ENCODE peak calls at places on chromosomes 13 and 19, in seven cellular contexts. R is hepatic stellate cell; Y is activated effector memory CD4-positive, alpha-beta T cell treated with Interleukin-2 at 50 U/mL for 16 hours; U is dermis microvascular lymphatic vessel endothelial cell; T is stimulated activated CD4-positive, alpha-beta T cell treated with anti-CD3 and anti-CD28 coated beads, Interleukin-15, amount 100 ng/mL, for 24 hours; J is RCC 7860; A is NCI-H1092. D is an unnamed sample.

GRCh38 chr13:59305896-59306295 is 857.8 kb downstream of the DIAPH3 start:
- DNase-seq in U (no peak), R (no peak), Y (no peak), T (no peak), A (no peak), J (no peak), D (no peak)

GRCh38 chr13:98801626-98802418 is 49.4 kb upstream of the SLC15A1 start:
- DNase-seq in U (no peak), R (no peak), Y (no peak), J (no peak), A (no peak), T (no peak), D (no peak)

GRCh38 chr19:43759515-43759914 is 4.8 kb upstream of the SMG9 start:
- DNase-seq in Y (no peak), A (no peak), U (peak), J (no peak), T (no peak), R (no peak), D (no peak)

GRCh38 chr19:47274891-47275865 is 493 bp downstream of the INAFM1 start:
- DNase-seq in T (no peak), Y (no peak), A (no peak), J (no peak), R (no peak), U (no peak), D (no peak)

GRCh38 chr19:12687496-12688196 is at the start of gene GNG14:
- DNase-seq in T (no peak), J (no peak), U (no peak), A (no peak), R (no peak), Y (no peak), D (no peak)

GRCh38 chr13:44810067-44810840 is 179.0 kb downstream of the NUFIP1 start:
- DNase-seq in Y (no peak), U (no peak), R (no peak), A (peak), J (no peak), T (peak), D (no peak)

GRCh38 chr13:21124853-21125252 is 51.5 kb downstream of the SKA3 start:
- DNase-seq in Y (no peak), J (peak), U (peak), T (no peak), A (peak), R (peak), D (no peak)

GRCh38 chr19:51147663-51148062 is 5.6 kb downstream of the SIGLEC7 start:
- DNase-seq in Y (no peak), U (no peak), J (no peak), A (no peak), R (no peak), T (no peak), D (no peak)

GRCh38 chr19:32222594-32222993 is 122.8 kb upstream of the ZNF507 start:
- DNase-seq in R (no peak), Y (no peak), A (no peak), T (no peak), J (no peak), U (no peak), D (no peak)

GRCh38 chr19:31518626-31519025 is 169.4 kb upstream of the TSHZ3 start:
- DNase-seq in A (no peak), Y (no peak), T (no peak), U (no peak), J (no peak), R (no peak), D (no peak)